ENCODE peak calls at places on chromosomes 12 and 14, in nine cellular contexts. One of them, this sample, is unnamed.
A peak's percentile ranks its signal among the peaks of the same experiment; 100 is the strongest.

GRCh38 chr14:77556946-77557345 is 58.3 kb upstream of the ISM2 start:
- DNase-seq in hepatocyte: no peak
- DNase-seq in WERI-Rb-1: no peak
- DNase-seq in heart left ventricle: no peak
- DNase-seq in astrocyte: no peak
- DNase-seq in esophagus squamous epithelium: no peak
- DNase-seq in psoas muscle: no peak
- DNase-seq in cardiac fibroblast: no peak
- DNase-seq in left ventricle myocardium inferior: no peak
- DNase-seq in this sample: no peak

GRCh38 chr14:105862581-105863239 is 336.3 kb downstream of the TMEM121 start:
- DNase-seq in WERI-Rb-1: no peak
- DNase-seq in cardiac fibroblast: no peak
- DNase-seq in psoas muscle: no peak
- DNase-seq in astrocyte: no peak
- DNase-seq in esophagus squamous epithelium: no peak
- DNase-seq in heart left ventricle: no peak
- DNase-seq in left ventricle myocardium inferior: no peak
- DNase-seq in hepatocyte: no peak
- DNase-seq in this sample: no peak

GRCh38 chr14:106883218-106883692 is 1356.9 kb downstream of the TMEM121 start:
- DNase-seq in esophagus squamous epithelium: no peak
- DNase-seq in WERI-Rb-1: peak; percentile 33
- DNase-seq in cardiac fibroblast: peak; percentile 0
- DNase-seq in hepatocyte: no peak
- DNase-seq in left ventricle myocardium inferior: no peak
- DNase-seq in heart left ventricle: peak; percentile 13
- DNase-seq in psoas muscle: no peak
- DNase-seq in astrocyte: no peak
- DNase-seq in this sample: no peak

GRCh38 chr12:26128180-26128579 is 3.3 kb upstream of the BHLHE41 start:
- DNase-seq in psoas muscle: no peak
- DNase-seq in left ventricle myocardium inferior: no peak
- DNase-seq in heart left ventricle: no peak
- DNase-seq in WERI-Rb-1: no peak
- DNase-seq in astrocyte: no peak
- DNase-seq in hepatocyte: no peak
- DNase-seq in esophagus squamous epithelium: no peak
- DNase-seq in cardiac fibroblast: no peak
- DNase-seq in this sample: no peak

GRCh38 chr12:111444706-111445310 is 39.1 kb downstream of the SH2B3 start:
- DNase-seq in hepatocyte: peak; percentile 64
- DNase-seq in heart left ventricle: peak; percentile 80
- DNase-seq in WERI-Rb-1: peak; percentile 72
- DNase-seq in psoas muscle: peak; percentile 76
- DNase-seq in cardiac fibroblast: peak; percentile 46
- DNase-seq in left ventricle myocardium inferior: peak; percentile 69
- DNase-seq in esophagus squamous epithelium: peak; percentile 39
- DNase-seq in astrocyte: no peak
- DNase-seq in this sample: peak; percentile 37

GRCh38 chr14:49405291-49405690 is 180.9 kb downstream of the RPS29 start:
- DNase-seq in cardiac fibroblast: peak; percentile 69
- DNase-seq in hepatocyte: no peak
- DNase-seq in astrocyte: peak; percentile 37
- DNase-seq in heart left ventricle: no peak
- DNase-seq in left ventricle myocardium inferior: no peak
- DNase-seq in esophagus squamous epithelium: no peak
- DNase-seq in psoas muscle: no peak
- DNase-seq in WERI-Rb-1: no peak
- DNase-seq in this sample: no peak

GRCh38 chr14:75170797-75171196 is 5.6 kb downstream of the TMED10 start:
- DNase-seq in cardiac fibroblast: peak; percentile 33
- DNase-seq in left ventricle myocardium inferior: no peak
- DNase-seq in astrocyte: no peak
- DNase-seq in esophagus squamous epithelium: no peak
- DNase-seq in hepatocyte: no peak
- DNase-seq in WERI-Rb-1: no peak
- DNase-seq in psoas muscle: no peak
- DNase-seq in heart left ventricle: no peak
- DNase-seq in this sample: no peak

GRCh38 chr12:3200032-3200617 is 122.9 kb downstream of the TSPAN9 start:
- DNase-seq in left ventricle myocardium inferior: peak; percentile 63
- DNase-seq in psoas muscle: peak; percentile 74
- DNase-seq in astrocyte: peak; percentile 35
- DNase-seq in esophagus squamous epithelium: no peak
- DNase-seq in hepatocyte: peak; percentile 80
- DNase-seq in cardiac fibroblast: peak; percentile 44
- DNase-seq in heart left ventricle: peak; percentile 74
- DNase-seq in WERI-Rb-1: peak; percentile 95
- DNase-seq in this sample: peak; percentile 74

GRCh38 chr12:106296179-106296877 is 6.2 kb upstream of the TCP11L2 start:
- DNase-seq in psoas muscle: no peak
- DNase-seq in heart left ventricle: no peak
- DNase-seq in WERI-Rb-1: no peak
- DNase-seq in cardiac fibroblast: peak; percentile 46
- DNase-seq in astrocyte: peak; percentile 75
- DNase-seq in left ventricle myocardium inferior: no peak
- DNase-seq in esophagus squamous epithelium: no peak
- DNase-seq in hepatocyte: peak; percentile 61
- DNase-seq in this sample: no peak

GRCh38 chr12:66603458-66603857 is 75.4 kb downstream of the GRIP1 start:
- DNase-seq in hepatocyte: peak; percentile 20
- DNase-seq in cardiac fibroblast: no peak
- DNase-seq in psoas muscle: no peak
- DNase-seq in left ventricle myocardium inferior: no peak
- DNase-seq in WERI-Rb-1: no peak
- DNase-seq in heart left ventricle: no peak
- DNase-seq in esophagus squamous epithelium: no peak
- DNase-seq in astrocyte: no peak
- DNase-seq in this sample: peak; percentile 73

GRCh38 chr12:70691018-70691672 is 53.9 kb upstream of the PTPRB start:
- DNase-seq in left ventricle myocardium inferior: no peak
- DNase-seq in hepatocyte: no peak
- DNase-seq in cardiac fibroblast: peak; percentile 64
- DNase-seq in psoas muscle: no peak
- DNase-seq in WERI-Rb-1: no peak
- DNase-seq in heart left ventricle: no peak
- DNase-seq in esophagus squamous epithelium: no peak
- DNase-seq in astrocyte: peak; percentile 89
- DNase-seq in this sample: no peak

DNA sequence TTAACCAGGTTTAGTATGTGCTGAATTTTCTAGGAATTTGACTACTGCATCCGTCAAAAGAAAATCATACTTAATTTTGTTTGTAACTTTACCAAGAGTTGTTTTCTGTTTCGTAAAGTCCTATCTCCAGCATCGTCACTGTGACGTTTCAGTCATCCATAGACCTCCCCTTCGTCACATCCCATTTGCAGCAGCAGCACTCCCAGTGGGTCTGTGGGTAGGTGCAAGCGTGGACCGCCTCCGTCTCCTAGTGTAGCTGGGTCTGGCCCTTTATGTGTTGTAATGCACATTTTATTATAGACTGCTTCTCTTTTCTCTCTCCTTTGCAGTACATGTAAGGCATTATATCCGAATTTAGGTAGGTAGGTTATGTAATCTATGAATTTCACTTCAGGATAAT is 41.0 kb downstream of the EVL start:
- DNase-seq in astrocyte: no peak
- DNase-seq in cardiac fibroblast: no peak
- DNase-seq in psoas muscle: no peak
- DNase-seq in left ventricle myocardium inferior: no peak
- DNase-seq in hepatocyte: no peak
- DNase-seq in heart left ventricle: no peak
- DNase-seq in WERI-Rb-1: no peak
- DNase-seq in esophagus squamous epithelium: no peak
- DNase-seq in this sample: no peak
- TF ChIP-seq CTCF in astrocyte: no peak
- TF ChIP-seq CTCF in cardiac fibroblast: no peak
- TF ChIP-seq CTCF in psoas muscle: no peak
- TF ChIP-seq CTCF in left ventricle myocardium inferior: no peak
- TF ChIP-seq CTCF in hepatocyte: no peak
- TF ChIP-seq CTCF in heart left ventricle: no peak
- TF ChIP-seq CTCF in WERI-Rb-1: no peak
- TF ChIP-seq CTCF in esophagus squamous epithelium: no peak
- TF ChIP-seq CTCF in this sample: no peak

GRCh38 chr12:15782667-15783066 is 6.5 kb downstream of the EPS8 start:
- DNase-seq in left ventricle myocardium inferior: no peak
- DNase-seq in psoas muscle: no peak
- DNase-seq in astrocyte: peak; percentile 65
- DNase-seq in cardiac fibroblast: peak; percentile 33
- DNase-seq in hepatocyte: no peak
- DNase-seq in WERI-Rb-1: no peak
- DNase-seq in heart left ventricle: no peak
- DNase-seq in esophagus squamous epithelium: no peak
- DNase-seq in this sample: no peak
- H3K4me3 ChIP-seq in left ventricle myocardium inferior: peak overlapping the region; percentile 93
- H3K4me3 ChIP-seq in psoas muscle: no peak overlapping the region
- H3K4me3 ChIP-seq in astrocyte: no peak overlapping the region
- H3K4me3 ChIP-seq in cardiac fibroblast: no peak overlapping the region
- H3K4me3 ChIP-seq in hepatocyte: no peak overlapping the region
- H3K4me3 ChIP-seq in WERI-Rb-1: no peak overlapping the region
- H3K4me3 ChIP-seq in heart left ventricle: peak overlapping the region; percentile 5
- H3K4me3 ChIP-seq in esophagus squamous epithelium: no peak overlapping the region
- H3K4me3 ChIP-seq in this sample: no peak overlapping the region

DNA sequence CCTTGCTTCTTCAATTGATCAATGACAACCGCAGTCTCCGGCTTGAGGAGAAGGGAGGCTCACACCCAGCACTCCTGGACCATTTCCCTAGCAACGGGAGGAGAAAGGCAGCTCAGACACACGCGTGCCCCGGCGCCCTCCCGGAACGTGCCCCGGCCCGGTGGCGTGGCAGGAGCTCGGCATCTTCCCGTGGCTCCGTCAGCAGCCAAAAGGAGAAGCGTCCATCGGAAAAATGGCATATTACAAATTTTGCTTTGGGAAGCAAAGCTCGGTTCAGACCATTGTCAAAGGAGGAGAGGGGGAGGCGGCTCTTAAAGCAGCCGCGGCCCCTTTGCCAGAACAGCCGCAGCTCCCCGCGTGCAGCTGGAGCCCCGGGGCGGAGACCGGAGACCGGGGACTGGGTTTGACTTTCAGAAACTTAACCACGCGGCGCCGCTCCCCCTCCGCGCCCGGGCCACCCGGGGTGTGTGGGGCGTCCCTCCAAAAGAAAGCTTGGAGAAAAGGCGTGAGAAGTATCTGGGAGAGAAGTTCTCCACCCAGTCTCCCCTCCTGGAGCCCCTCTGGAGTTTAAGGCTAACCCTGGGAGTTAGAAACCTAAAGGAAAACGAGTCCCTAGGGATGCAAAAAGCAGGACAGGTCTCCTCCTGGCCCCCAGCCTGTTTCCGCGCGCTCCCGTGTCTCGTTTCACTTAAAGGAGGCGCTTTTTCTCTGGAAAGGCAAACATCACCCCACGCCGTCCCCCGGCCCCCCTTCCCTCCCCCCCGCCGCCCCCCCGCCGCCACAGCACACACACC is 532 bp downstream of the PPFIA2 start:
- DNase-seq in astrocyte: peak; percentile 20
- DNase-seq in cardiac fibroblast: peak; percentile 56
- DNase-seq in heart left ventricle: no peak
- DNase-seq in esophagus squamous epithelium: no peak
- DNase-seq in hepatocyte: peak; percentile 54
- DNase-seq in psoas muscle: peak; percentile 56
- DNase-seq in left ventricle myocardium inferior: peak; percentile 19
- DNase-seq in WERI-Rb-1: peak; percentile 25
- DNase-seq in this sample: peak; percentile 4
- TF ChIP-seq CTCF in astrocyte: no peak
- TF ChIP-seq CTCF in cardiac fibroblast: no peak
- TF ChIP-seq CTCF in heart left ventricle: no peak
- TF ChIP-seq CTCF in esophagus squamous epithelium: no peak
- TF ChIP-seq CTCF in hepatocyte: no peak
- TF ChIP-seq CTCF in psoas muscle: no peak
- TF ChIP-seq CTCF in left ventricle myocardium inferior: no peak
- TF ChIP-seq CTCF in WERI-Rb-1: no peak
- TF ChIP-seq CTCF in this sample: no peak

GRCh38 chr14:93971635-93972027 is 4.7 kb downstream of the ASB2 start:
- DNase-seq in WERI-Rb-1: no peak
- DNase-seq in heart left ventricle: no peak
- DNase-seq in astrocyte: no peak
- DNase-seq in cardiac fibroblast: no peak
- DNase-seq in hepatocyte: no peak
- DNase-seq in psoas muscle: no peak
- DNase-seq in esophagus squamous epithelium: no peak
- DNase-seq in left ventricle myocardium inferior: no peak
- DNase-seq in this sample: no peak

GRCh38 chr14:93972618-93973205 is 3.7 kb downstream of the ASB2 start:
- DNase-seq in WERI-Rb-1: no peak
- DNase-seq in left ventricle myocardium inferior: no peak
- DNase-seq in cardiac fibroblast: no peak
- DNase-seq in astrocyte: no peak
- DNase-seq in psoas muscle: no peak
- DNase-seq in heart left ventricle: no peak
- DNase-seq in esophagus squamous epithelium: no peak
- DNase-seq in hepatocyte: no peak
- DNase-seq in this sample: no peak

GRCh38 chr14:93969082-93969828 is 7.1 kb downstream of the ASB2 start:
- DNase-seq in cardiac fibroblast: no peak
- DNase-seq in hepatocyte: no peak
- DNase-seq in WERI-Rb-1: peak; percentile 24
- DNase-seq in heart left ventricle: no peak
- DNase-seq in left ventricle myocardium inferior: peak; percentile 47
- DNase-seq in esophagus squamous epithelium: no peak
- DNase-seq in psoas muscle: peak; percentile 82
- DNase-seq in astrocyte: no peak
- DNase-seq in this sample: no peak

GRCh38 chr14:93970967-93971634 is 5.3 kb downstream of the ASB2 start:
- DNase-seq in hepatocyte: no peak
- DNase-seq in psoas muscle: no peak
- DNase-seq in heart left ventricle: no peak
- DNase-seq in left ventricle myocardium inferior: no peak
- DNase-seq in esophagus squamous epithelium: no peak
- DNase-seq in astrocyte: no peak
- DNase-seq in cardiac fibroblast: no peak
- DNase-seq in WERI-Rb-1: peak; percentile 68
- DNase-seq in this sample: no peak

GRCh38 chr14:93970589-93970966 is 5.8 kb downstream of the ASB2 start:
- DNase-seq in cardiac fibroblast: no peak
- DNase-seq in esophagus squamous epithelium: no peak
- DNase-seq in psoas muscle: no peak
- DNase-seq in astrocyte: no peak
- DNase-seq in hepatocyte: no peak
- DNase-seq in WERI-Rb-1: peak; percentile 17
- DNase-seq in heart left ventricle: no peak
- DNase-seq in left ventricle myocardium inferior: no peak
- DNase-seq in this sample: peak; percentile 14
- H3K4me3 ChIP-seq in cardiac fibroblast: no peak overlapping the region
- H3K4me3 ChIP-seq in esophagus squamous epithelium: peak overlapping the region; percentile 59
- H3K4me3 ChIP-seq in psoas muscle: peak overlapping the region; percentile 83
- H3K4me3 ChIP-seq in astrocyte: no peak overlapping the region
- H3K4me3 ChIP-seq in hepatocyte: no peak overlapping the region
- H3K4me3 ChIP-seq in WERI-Rb-1: no peak overlapping the region
- H3K4me3 ChIP-seq in heart left ventricle: peak overlapping the region; percentile 46
- H3K4me3 ChIP-seq in left ventricle myocardium inferior: peak overlapping the region; percentile 67
- H3K4me3 ChIP-seq in this sample: no peak overlapping the region